ENCODE peak calls at places on chromosomes 7 and 10, in seven cellular contexts. J, X, A, H, M, U and W are unnamed samples.
A peak's percentile ranks its signal among the peaks of the same experiment; 100 is the strongest.

GRCh38 chr7:80614911-80615310 is 23.5 kb upstream of the CD36 start:
- DNase-seq in J (peak; percentile 78), X (no peak), A (no peak), H (no peak), M (peak; percentile 16), U (no peak), W (no peak)

GRCh38 chr10:29353887-29354561 is 65.2 kb downstream of the LYZL1 start:
- DNase-seq in J (no peak), X (no peak), A (no peak), H (no peak), M (no peak), U (no peak), W (no peak)

GRCh38 chr7:42843209-42843800 is 68.6 kb downstream of the C7orf25 start:
- DNase-seq in J (peak; percentile 42), X (peak; percentile 19), A (no peak), H (no peak), M (peak; percentile 44), U (no peak), W (peak; percentile 10)

GRCh38 chr7:722847-723246 is 3.7 kb upstream of the DNAAF5 start:
- DNase-seq in J (no peak), X (no peak), A (no peak), H (no peak), M (no peak), U (no peak), W (no peak)

GRCh38 chr10:50627443-50627842 is 3.7 kb upstream of the SGMS1 start:
- DNase-seq in J (no peak), X (no peak), A (no peak), H (no peak), M (no peak), U (no peak), W (no peak)

GRCh38 chr7:19284596-19285300 is 139.5 kb upstream of the FERD3L start:
- DNase-seq in J (peak; percentile 78), X (no peak), A (no peak), H (no peak), M (no peak), U (no peak), W (no peak)

GRCh38 chr10:88546462-88546861 is 36.7 kb downstream of the RNLS start:
- DNase-seq in J (no peak), X (no peak), A (no peak), H (no peak), M (no peak), U (no peak), W (no peak)

GRCh38 chr10:124477614-124478363 is 16.2 kb downstream of the LHPP start:
- DNase-seq in J (no peak), X (no peak), A (no peak), H (no peak), M (no peak), U (no peak), W (no peak)

GRCh38 chr7:2701832-2702593 is 14.0 kb downstream of the AMZ1 start:
- DNase-seq in J (peak; percentile 55), X (no peak), A (no peak), H (no peak), M (no peak), U (no peak), W (no peak)

GRCh38 chr7:111438369-111439289 is 123.7 kb downstream of the IMMP2L start:
- DNase-seq in J (peak; percentile 83), X (no peak), A (no peak), H (no peak), M (peak; percentile 71), U (no peak), W (no peak)

GRCh38 chr7:158587425-158588084 is at the start of gene PTPRN2:
- DNase-seq in J (peak; percentile 8), X (peak; percentile 93), A (peak; percentile 85), H (peak; percentile 32), M (no peak), U (peak; percentile 60), W (peak; percentile 94)

GRCh38 chr10:69103784-69104183 is 15.9 kb downstream of the SRGN start:
- DNase-seq in J (no peak), X (no peak), A (no peak), H (no peak), M (no peak), U (no peak), W (no peak)

GRCh38 chr7:41103331-41103730 is 599.6 kb downstream of the INHBA start:
- DNase-seq in J (no peak), X (peak; percentile 23), A (no peak), H (no peak), M (peak; percentile 81), U (no peak), W (no peak)

GRCh38 chr10:123645615-123646014 is 20.5 kb upstream of the GPR26 start:
- DNase-seq in J (no peak), X (no peak), A (no peak), H (no peak), M (no peak), U (no peak), W (no peak)

GRCh38 chr7:39720586-39720985 is 97.2 kb downstream of the RALA start:
- DNase-seq in J (peak; percentile 59), X (no peak), A (no peak), H (no peak), M (no peak), U (no peak), W (no peak)

GRCh38 chr10:124296121-124296812 is 122.5 kb downstream of the OAT start:
- DNase-seq in J (peak; percentile 44), X (no peak), A (no peak), H (no peak), M (no peak), U (no peak), W (no peak)